ENCODE peak calls at places on chromosome 6, in six cellular contexts. R, P, E, L, C and Q are unnamed samples.

GRCh38 chr6:90347411-90347841 is 50.8 kb upstream of the BACH2 start:
- DNase-seq in R (no peak), C (no peak), P (no peak), E (no peak), L (no peak), Q (no peak)

GRCh38 chr6:45965007-45965406 is 50.7 kb downstream of the CLIC5 start:
- DNase-seq in C (no peak), L (no peak), P (no peak), R (no peak), E (no peak), Q (no peak)

GRCh38 chr6:95797054-95797453 is 218.7 kb upstream of the FUT9 start:
- DNase-seq in L (no peak), R (no peak), P (no peak), E (no peak), C (no peak), Q (no peak)

GRCh38 chr6:43842964-43843645 is 73.1 kb downstream of the VEGFA start:
- DNase-seq in P (no peak), C (no peak), L (no peak), R (no peak), E (no peak), Q (no peak)

GRCh38 chr6:97009781-97010492 is 85.4 kb downstream of the KLHL32 start:
- DNase-seq in L (no peak), C (no peak), E (no peak), P (no peak), R (no peak), Q (no peak)

GRCh38 chr6:137213813-137214212 is 5.4 kb downstream of the IFNGR1 start:
- DNase-seq in P (no peak), L (no peak), C (no peak), R (no peak), E (no peak), Q (no peak)

GRCh38 chr6:448296-449056 is 56.9 kb downstream of the IRF4 start:
- DNase-seq in P (peak), E (no peak), L (no peak), R (no peak), C (no peak), Q (no peak)

GRCh38 chr6:108565893-108566292 is 5.2 kb downstream of the FOXO3 start:
- DNase-seq in L (peak), C (no peak), E (no peak), R (no peak), P (no peak), Q (no peak)

GRCh38 chr6:38846844-38847243 is 131.7 kb downstream of the DNAH8 start:
- DNase-seq in E (peak), C (no peak), L (no peak), R (no peak), P (no peak), Q (peak)

GRCh38 chr6:109451376-109451775 is 4.2 kb downstream of the MICAL1 start:
- DNase-seq in R (no peak), C (no peak), P (no peak), E (no peak), L (no peak), Q (no peak)

GRCh38 chr6:15956205-15957106 is 172.4 kb upstream of the MYLIP start:
- DNase-seq in R (peak), P (no peak), C (peak), E (no peak), L (no peak), Q (no peak)

GRCh38 chr6:128463942-128464341 is 56.5 kb downstream of the PTPRK start:
- DNase-seq in P (no peak), R (no peak), E (peak), C (no peak), L (no peak), Q (no peak)

GRCh38 chr6:151413372-151414145 is 22.2 kb upstream of the ZBTB2 start:
- DNase-seq in P (no peak), L (no peak), R (no peak), E (no peak), C (no peak), Q (no peak)

GRCh38 chr6:45543298-45544235 is 165.8 kb upstream of the SUPT3H start:
- DNase-seq in C (no peak), P (no peak), E (no peak), R (no peak), L (no peak), Q (peak)

GRCh38 chr6:72048080-72048479 is 161.7 kb downstream of the RIMS1 start:
- DNase-seq in C (no peak), P (no peak), L (no peak), R (no peak), E (no peak), Q (no peak)

GRCh38 chr6:148258868-148259267 is 83.8 kb upstream of the SASH1 start:
- DNase-seq in C (no peak), L (no peak), E (no peak), P (no peak), R (no peak), Q (no peak)

GRCh38 chr6:34246563-34247391 is 2.0 kb downstream of the SMIM29 start:
- DNase-seq in C (peak), P (no peak), L (peak), E (no peak), R (peak), Q (no peak)

GRCh38 chr6:149935246-149935645 is 6.6 kb upstream of the ULBP2 start:
- DNase-seq in L (no peak), E (no peak), R (no peak), C (no peak), P (no peak), Q (no peak)

GRCh38 chr6:30348957-30349356 is 4.0 kb downstream of the RPP21 start:
- DNase-seq in C (no peak), P (no peak), E (no peak), L (no peak), R (no peak), Q (no peak)

GRCh38 chr6:157187182-157188093 is 135.9 kb downstream of the TMEM242 start:
- DNase-seq in C (peak), L (peak), R (no peak), E (no peak), P (no peak), Q (no peak)

GRCh38 chr6:140319209-140319608 is 944.8 kb upstream of the CITED2 start:
- DNase-seq in C (no peak), L (peak), P (no peak), E (no peak), R (peak), Q (no peak)

GRCh38 chr6:41428995-41429417 is 93.6 kb downstream of the NCR2 start:
- DNase-seq in P (no peak), L (no peak), C (no peak), R (no peak), E (no peak), Q (no peak)

GRCh38 chr6:110518281-110518623 is 41.8 kb upstream of the SLC22A16 start:
- DNase-seq in P (no peak), E (no peak), L (peak), C (no peak), R (peak), Q (no peak)

GRCh38 chr6:37459981-37460800 is 27.2 kb downstream of the CMTR1 start:
- DNase-seq in E (no peak), R (no peak), C (peak), P (no peak), L (no peak), Q (no peak)

GRCh38 chr6:100281471-100281878 is 183.2 kb downstream of the SIM1 start:
- DNase-seq in E (no peak), P (no peak), R (no peak), C (peak), L (no peak), Q (no peak)

GRCh38 chr6:101607286-101607685 is 213.8 kb downstream of the GRIK2 start:
- DNase-seq in L (no peak), R (no peak), P (no peak), C (no peak), E (no peak), Q (no peak)

GRCh38 chr6:169805242-169805838 is 53.9 kb downstream of the ERMARD start:
- DNase-seq in P (no peak), R (no peak), C (no peak), E (no peak), L (no peak), Q (no peak)

GRCh38 chr6:1436334-1437306 is 47.2 kb downstream of the FOXF2 start:
- DNase-seq in E (peak), C (peak), P (no peak), L (peak), R (peak), Q (peak)

GRCh38 chr6:131116755-131117360 is 18.4 kb upstream of the AKAP7 start:
- DNase-seq in R (peak), L (no peak), C (peak), E (no peak), P (no peak), Q (no peak)

GRCh38 chr6:35302604-35303218 is 5.1 kb downstream of the DEF6 start:
- DNase-seq in L (peak), E (no peak), P (peak), C (no peak), R (no peak), Q (peak)

GRCh38 chr6:36350681-36351091 is 14.0 kb upstream of the BNIP5 start:
- DNase-seq in R (no peak), C (no peak), E (peak), L (no peak), P (no peak), Q (no peak)

GRCh38 chr6:110307368-110307767 is 50.8 kb downstream of the METTL24 start:
- DNase-seq in C (no peak), P (no peak), L (no peak), R (no peak), E (no peak), Q (no peak)

GRCh38 chr6:127192911-127193503 is 73.7 kb upstream of the RNF146 start:
- DNase-seq in R (no peak), E (no peak), L (no peak), P (no peak), C (no peak), Q (no peak)

GRCh38 chr6:45589367-45589766 is 211.6 kb upstream of the SUPT3H start:
- DNase-seq in E (no peak), P (no peak), L (no peak), C (no peak), R (no peak), Q (no peak)

GRCh38 chr6:13413906-13414555 is 73.4 kb downstream of the GFOD1 start:
- DNase-seq in P (no peak), R (no peak), E (no peak), C (no peak), L (no peak), Q (no peak)

GRCh38 chr6:52233975-52234823 is 10.1 kb downstream of the IL17F start:
- DNase-seq in E (peak), P (no peak), L (peak), R (peak), C (peak), Q (peak)